ENCODE peak calls at places on chromosomes 7 and 10, in five cellular contexts. A, S, N, T and L are unnamed samples.
A peak's percentile ranks its signal among the peaks of the same experiment; 100 is the strongest.

GRCh38 chr10:128206676-128207075 is 80.5 kb upstream of the MKI67 start:
- DNase-seq in N (no peak), S (no peak), T (no peak), A (no peak), L (no peak)

GRCh38 chr10:72329290-72330058 is 25.2 kb downstream of the DNAJB12 start:
- DNase-seq in N (no peak), S (peak; percentile 43), T (no peak), A (no peak), L (no peak)

GRCh38 chr10:1440897-1441296 is 296.4 kb downstream of the ADARB2 start:
- DNase-seq in T (no peak), A (no peak), N (no peak), S (no peak), L (no peak)

GRCh38 chr10:121531076-121531829 is 67.0 kb downstream of the FGFR2 start:
- DNase-seq in S (no peak), T (no peak), N (no peak), A (no peak), L (no peak)

GRCh38 chr10:13335881-13336280 is 12.2 kb downstream of the SEPHS1 start:
- DNase-seq in N (no peak), T (no peak), A (peak; percentile 84), S (no peak), L (no peak)

GRCh38 chr10:130509881-130510689 is 373.9 kb downstream of the GLRX3 start:
- DNase-seq in N (no peak), S (no peak), A (no peak), T (no peak), L (no peak)

GRCh38 chr10:5284311-5285057 is 80.3 kb upstream of the UCN3 start:
- DNase-seq in S (no peak), A (peak; percentile 46), N (no peak), T (no peak), L (peak; percentile 41)

GRCh38 chr7:139713835-139714162 is 64.0 kb downstream of the HIPK2 start:
- DNase-seq in A (no peak), T (no peak), S (no peak), N (no peak), L (no peak)

GRCh38 chr10:7277874-7278273 is 133.0 kb downstream of the SFMBT2 start:
- DNase-seq in S (no peak), A (no peak), T (no peak), N (no peak), L (no peak)

GRCh38 chr10:83603708-83604107 is 535.6 kb upstream of the GHITM start:
- DNase-seq in T (no peak), N (no peak), A (peak; percentile 79), S (no peak), L (no peak)

GRCh38 chr10:61135276-61135721 is 191.3 kb upstream of the RHOBTB1 start:
- DNase-seq in N (no peak), A (peak; percentile 51), T (no peak), S (no peak), L (no peak)

GRCh38 chr7:148706368-148706767 is 7.7 kb downstream of the CUL1 start:
- DNase-seq in N (no peak), A (no peak), S (no peak), T (no peak), L (no peak)

GRCh38 chr10:114103286-114103685 is 59.6 kb downstream of the ADRB1 start:
- DNase-seq in S (no peak), T (no peak), N (peak; percentile 45), A (peak; percentile 65), L (peak; percentile 29)

GRCh38 chr7:95396136-95397032 is at the start of gene PON3:
- DNase-seq in N (no peak), S (peak; percentile 17), T (peak; percentile 63), A (no peak), L (peak; percentile 53)

GRCh38 chr7:107025449-107026103 is 18.9 kb upstream of the PRKAR2B start:
- DNase-seq in T (no peak), A (no peak), N (peak; percentile 11), S (no peak), L (peak; percentile 63)

GRCh38 chr10:71648595-71649320 is 70.8 kb downstream of the C10orf105 start:
- DNase-seq in N (no peak), S (no peak), A (no peak), T (no peak), L (peak; percentile 72)

GRCh38 chr7:87128883-87129282 is 23.4 kb upstream of the DMTF1 start:
- DNase-seq in A (no peak), S (no peak), N (no peak), T (no peak), L (peak; percentile 74)

GRCh38 chr10:62614389-62615157 is 189.9 kb upstream of the ADO start:
- DNase-seq in T (no peak), A (peak; percentile 94), N (no peak), S (peak; percentile 25), L (no peak)

GRCh38 chr10:106972381-106972780 is 192.1 kb downstream of the SORCS1 start:
- DNase-seq in S (no peak), A (no peak), N (no peak), T (no peak), L (no peak)

GRCh38 chr10:71483871-71484270 is 87.2 kb downstream of the CDH23 start:
- DNase-seq in N (no peak), T (no peak), A (no peak), S (no peak), L (no peak)

GRCh38 chr7:132906193-132906829 is 175.6 kb downstream of the CHCHD3 start:
- DNase-seq in S (no peak), T (no peak), A (no peak), N (no peak), L (no peak)

GRCh38 chr10:76401006-76401405 is 969.6 kb downstream of the LRMDA start:
- DNase-seq in T (no peak), S (no peak), N (no peak), A (no peak), L (no peak)

GRCh38 chr10:111801841-111802240 is 381.7 kb downstream of the GPAM start:
- DNase-seq in N (no peak), A (no peak), S (no peak), T (no peak), L (no peak)

GRCh38 chr10:50585921-50586739 is 37.6 kb downstream of the SGMS1 start:
- DNase-seq in T (no peak), N (peak; percentile 27), S (no peak), A (no peak), L (peak; percentile 81)

GRCh38 chr10:44888861-44889260 is 22.3 kb upstream of the TMEM72 start:
- DNase-seq in N (no peak), T (no peak), S (no peak), A (no peak), L (no peak)

GRCh38 chr7:129952653-129953560 is at the start of gene UBE2H:
- DNase-seq in A (peak; percentile 95), T (peak; percentile 97), S (peak; percentile 93), N (peak; percentile 87), L (peak; percentile 98)

GRCh38 chr7:116807011-116807560 is 55.3 kb upstream of the CAPZA2 start:
- DNase-seq in A (no peak), T (no peak), N (no peak), S (no peak), L (no peak)

GRCh38 chr10:6875229-6875544 is 295.1 kb upstream of the PRKCQ start:
- DNase-seq in N (no peak), T (no peak), A (no peak), S (no peak), L (no peak)

GRCh38 chr7:418636-419280 is 100.9 kb downstream of the PDGFA start:
- DNase-seq in A (no peak), N (no peak), S (no peak), T (no peak), L (no peak)

GRCh38 chr7:114923403-114923713 is 1.5 kb downstream of the MDFIC start:
- DNase-seq in T (no peak), A (no peak), S (no peak), N (peak; percentile 2), L (no peak)

GRCh38 chr10:116826803-116827202 is 22.5 kb upstream of the ENO4 start:
- DNase-seq in S (no peak), A (no peak), T (no peak), N (no peak), L (no peak)

GRCh38 chr10:129809841-129810240 is 154.2 kb downstream of the EBF3 start:
- DNase-seq in N (no peak), A (no peak), S (no peak), T (no peak), L (no peak)

GRCh38 chr7:22190736-22191135 is 166.2 kb downstream of the RAPGEF5 start:
- DNase-seq in T (no peak), S (no peak), N (no peak), A (no peak), L (no peak)

GRCh38 chr7:138480527-138480926 is 20.5 kb downstream of the TRIM24 start:
- DNase-seq in A (no peak), S (no peak), T (no peak), N (no peak), L (no peak)

GRCh38 chr7:112452102-112452888 is 2.0 kb downstream of the IFRD1 start:
- DNase-seq in S (no peak), A (peak; percentile 15), N (no peak), T (peak; percentile 17), L (peak; percentile 66)

GRCh38 chr10:34861293-34862004 is 46.4 kb upstream of the PARD3 start:
- DNase-seq in A (no peak), S (no peak), T (no peak), N (no peak), L (no peak)

GRCh38 chr7:128860158-128861073 is 2.2 kb upstream of the ATP6V1F start:
- DNase-seq in T (no peak), A (no peak), S (no peak), N (no peak), L (peak; percentile 99)

GRCh38 chr7:109844362-109844761 is 1246.6 kb upstream of the LRRN3 start:
- DNase-seq in N (no peak), A (peak; percentile 5), T (no peak), S (no peak), L (no peak)